ENCODE peak calls at places on chromosomes 6 and 20, in six cellular contexts. E is aorta, W is hepatocyte, Y is colonic mucosa, M is heart left ventricle, K is transverse colon. V is an unnamed sample.
A peak's percentile ranks its signal among the peaks of the same experiment; 100 is the strongest.

GRCh38 chr20:5657190-5657872 is 92.9 kb upstream of the SHLD1 start:
- DNase-seq in E (no peak), W (peak; percentile 65), Y (peak; percentile 47), M (no peak), K (peak; percentile 25), V (no peak)

GRCh38 chr6:160427312-160428068 is 79.3 kb downstream of the SLC22A3 start:
- DNase-seq in E (no peak), W (no peak), Y (no peak), M (no peak), K (no peak), V (no peak)

GRCh38 chr6:127026247-127026646 is 92.2 kb upstream of the RSPO3 start:
- DNase-seq in E (no peak), W (peak; percentile 19), Y (no peak), M (no peak), K (no peak), V (no peak)

GRCh38 chr20:55561259-55561658 is 444.1 kb downstream of the CBLN4 start:
- DNase-seq in E (no peak), W (no peak), Y (no peak), M (no peak), K (no peak), V (no peak)

GRCh38 chr20:60749804-60750602 is 502.1 kb upstream of the CDH4 start:
- DNase-seq in E (no peak), W (no peak), Y (no peak), M (no peak), K (no peak), V (no peak)

GRCh38 chr6:166515072-166515810 is 71.2 kb downstream of the RAMACL start:
- DNase-seq in E (no peak), W (peak; percentile 44), Y (no peak), M (no peak), K (peak; percentile 13), V (no peak)

GRCh38 chr6:149154137-149154900 is 163.2 kb upstream of the TAB2 start:
- DNase-seq in E (no peak), W (no peak), Y (no peak), M (no peak), K (no peak), V (no peak)

GRCh38 chr6:21603516-21603952 is 10.0 kb downstream of the SOX4 start:
- DNase-seq in E (no peak), W (no peak), Y (no peak), M (no peak), K (no peak), V (no peak)

GRCh38 chr6:27726620-27727023 is 185.6 kb downstream of the OR2B2 start:
- DNase-seq in E (no peak), W (no peak), Y (no peak), M (no peak), K (no peak), V (no peak)

GRCh38 chr20:45359406-45360148 is 3.4 kb upstream of the SYS1 start:
- DNase-seq in E (no peak), W (peak; percentile 65), Y (peak; percentile 65), M (no peak), K (peak; percentile 54), V (peak; percentile 64)

GRCh38 chr6:162733489-162733888 is 5.7 kb downstream of the PACRG start:
- DNase-seq in E (no peak), W (no peak), Y (no peak), M (no peak), K (no peak), V (no peak)

GRCh38 chr6:37137881-37138568 is 31.9 kb upstream of the PIM1 start:
- DNase-seq in E (no peak), W (peak; percentile 81), Y (no peak), M (no peak), K (no peak), V (no peak)

GRCh38 chr6:93419304-93420162 is at the start of gene EPHA7:
- DNase-seq in E (peak; percentile 95), W (peak; percentile 97), Y (peak; percentile 90), M (peak; percentile 94), K (peak; percentile 88), V (peak; percentile 93)

GRCh38 chr20:51650685-51651134 is 108.2 kb upstream of the NFATC2 start:
- DNase-seq in E (no peak), W (no peak), Y (no peak), M (no peak), K (no peak), V (no peak)

GRCh38 chr20:41300383-41300782 is 17.1 kb downstream of the ZHX3 start:
- DNase-seq in E (no peak), W (no peak), Y (no peak), M (no peak), K (no peak), V (no peak)

GRCh38 chr6:139943391-139943790 is 568.9 kb upstream of the CITED2 start:
- DNase-seq in E (no peak), W (peak; percentile 54), Y (no peak), M (no peak), K (no peak), V (no peak)

GRCh38 chr6:13787146-13787545 is 27.2 kb downstream of the MCUR1 start:
- DNase-seq in E (no peak), W (peak; percentile 50), Y (no peak), M (no peak), K (no peak), V (no peak)

GRCh38 chr6:82988904-82989303 is 76.7 kb downstream of the UBE3D start:
- DNase-seq in E (no peak), W (no peak), Y (no peak), M (no peak), K (no peak), V (no peak)

GRCh38 chr6:169326067-169326799 is 72.6 kb upstream of the THBS2 start:
- DNase-seq in E (no peak), W (peak; percentile 47), Y (no peak), M (no peak), K (no peak), V (no peak)

GRCh38 chr20:59810376-59811187 is 122.9 kb downstream of the SYCP2 start:
- DNase-seq in E (no peak), W (no peak), Y (peak; percentile 7), M (no peak), K (no peak), V (no peak)

GRCh38 chr20:1805161-1805581 is 90.0 kb upstream of the SIRPA start:
- DNase-seq in E (no peak), W (no peak), Y (no peak), M (no peak), K (no peak), V (no peak)

GRCh38 chr6:7300890-7301289 is 12.1 kb downstream of the SSR1 start:
- DNase-seq in E (no peak), W (no peak), Y (no peak), M (no peak), K (no peak), V (no peak)

GRCh38 chr6:113858605-113859348 is 1.6 kb downstream of the MARCKS start:
- DNase-seq in E (peak; percentile 96), W (peak; percentile 96), Y (peak; percentile 93), M (peak; percentile 95), K (peak; percentile 93), V (peak; percentile 93)

GRCh38 chr6:117531346-117531745 is 48.9 kb downstream of the DCBLD1 start:
- DNase-seq in E (no peak), W (no peak), Y (no peak), M (no peak), K (no peak), V (no peak)

GRCh38 chr6:17851001-17851719 is 136.3 kb downstream of the KIF13A start:
- DNase-seq in E (no peak), W (no peak), Y (no peak), M (no peak), K (no peak), V (no peak)

DNA sequence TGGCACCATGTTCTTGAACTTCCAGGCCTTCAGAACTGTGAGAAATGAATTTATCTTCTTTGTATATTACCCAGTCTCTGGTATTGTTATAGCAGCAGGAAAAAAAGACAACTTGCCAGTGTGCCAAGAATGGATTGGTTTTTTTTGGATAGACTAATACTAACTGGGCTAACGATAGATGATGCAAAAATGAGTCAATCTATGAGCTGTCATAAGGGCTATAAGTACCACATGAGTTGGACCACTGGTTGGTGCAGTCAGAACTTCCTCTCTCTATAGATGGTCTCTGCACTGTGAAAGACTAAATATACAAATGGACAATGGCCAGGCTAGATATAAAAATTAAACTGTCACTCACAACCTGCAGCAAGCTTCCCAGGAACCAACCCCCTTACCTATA is 87.6 kb upstream of the COL21A1 start:
- DNase-seq in E (no peak), W (no peak), Y (no peak), M (no peak), K (no peak), V (no peak)
- H3K36me3 ChIP-seq in E (no peaks in the 10 kb centered on the region), W (no peaks in the 10 kb centered on the region), Y (no peaks in the 10 kb centered on the region), M (no peaks in the 10 kb centered on the region), K (no peaks in the 10 kb centered on the region), V (no peaks in the 10 kb centered on the region)

GRCh38 chr20:675453-676314 is at the start of gene SCRT2:
- DNase-seq in E (peak; percentile 95), W (peak; percentile 92), Y (peak; percentile 70), M (peak; percentile 92), K (peak; percentile 79), V (peak; percentile 66)
- H3K27ac ChIP-seq in E (no peak within 1 kb of the TSS), W (no peak within 1 kb of the TSS), Y (no peak within 1 kb of the TSS), M (no peak within 1 kb of the TSS), K (no peak within 1 kb of the TSS), V (no peak within 1 kb of the TSS)

GRCh38 chr6:42619963-42620362 is 56.1 kb downstream of the UBR2 start:
- DNase-seq in E (no peak), W (no peak), Y (no peak), M (no peak), K (no peak), V (no peak)

GRCh38 chr6:42615518-42615917 is 51.7 kb downstream of the UBR2 start:
- DNase-seq in E (no peak), W (no peak), Y (no peak), M (no peak), K (no peak), V (no peak)

GRCh38 chr6:42618105-42618504 is 54.3 kb downstream of the UBR2 start:
- DNase-seq in E (no peak), W (no peak), Y (no peak), M (no peak), K (no peak), V (no peak)

GRCh38 chr6:42616716-42617115 is 52.9 kb downstream of the UBR2 start:
- DNase-seq in E (no peak), W (no peak), Y (no peak), M (no peak), K (no peak), V (no peak)

GRCh38 chr6:42618686-42619085 is 54.9 kb downstream of the UBR2 start:
- DNase-seq in E (no peak), W (no peak), Y (no peak), M (no peak), K (no peak), V (no peak)
- H3K36me3 ChIP-seq in E (peaks cover 2% of the 10 kb centered on the region), W (no peaks in the 10 kb centered on the region), Y (peaks cover 5% of the 10 kb centered on the region), M (peaks cover 33% of the 10 kb centered on the region), K (peaks cover 38% of the 10 kb centered on the region), V (peaks cover 80% of the 10 kb centered on the region)

DNA sequence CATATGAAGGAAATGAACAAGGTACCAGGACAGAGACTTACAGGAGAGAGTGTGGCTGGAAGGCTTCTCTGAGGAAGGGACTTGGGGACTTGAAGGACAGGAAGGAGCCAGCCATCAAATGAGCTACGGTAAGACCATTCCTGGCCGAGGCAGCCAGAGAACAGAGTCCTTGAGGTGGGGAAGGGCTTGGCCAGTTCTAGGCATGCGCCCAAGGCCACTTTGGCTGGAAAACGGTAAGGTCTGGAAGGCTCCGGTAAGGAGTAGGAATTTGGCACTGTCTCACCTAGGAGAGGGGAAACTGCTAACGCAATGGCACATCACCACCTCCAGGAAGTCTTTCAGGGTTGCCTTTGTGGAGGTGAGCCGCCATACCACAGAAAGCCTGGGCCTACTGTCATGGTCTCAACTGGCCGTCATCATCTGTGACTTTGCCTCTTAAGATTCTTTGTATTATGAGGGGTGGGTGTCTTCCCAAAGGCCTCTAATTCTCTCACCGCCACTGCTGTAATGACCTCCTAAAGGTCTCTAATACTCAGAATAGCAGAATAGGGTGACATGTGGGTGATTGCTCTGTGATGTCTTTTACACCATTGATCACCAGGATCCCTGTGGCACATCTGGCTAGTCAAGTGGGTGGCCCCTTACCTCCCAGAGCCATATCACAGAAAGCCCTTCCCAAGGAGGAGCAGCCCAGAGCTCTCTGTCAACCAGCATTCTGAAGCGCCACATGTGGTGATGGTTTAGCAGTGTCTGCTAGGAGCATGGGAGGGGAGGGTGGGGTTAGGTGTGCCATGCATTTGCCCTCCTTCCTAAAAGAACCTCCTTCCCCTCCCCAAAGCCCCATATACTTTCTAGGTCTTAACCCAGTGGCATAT is 17.7 kb upstream of the STX16 start:
- DNase-seq in E (peak; percentile 36), W (no peak), Y (no peak), M (no peak), K (no peak), V (peak; percentile 32)
- H3K27ac ChIP-seq in E (no peak overlapping the region), W (no peak overlapping the region), Y (no peak overlapping the region), M (no peak overlapping the region), K (no peak overlapping the region), V (no peak overlapping the region)

V was measured in tibial artery.